ENCODE peak calls at places on chromosomes 4 and X, in four cellular contexts. U, T, B and Z are unnamed samples.

GRCh38 chrX:14872851-14873675 is at the start of the genes FANCB and MOSPD2:
- DNase-seq in T (peak), U (peak), B (peak), Z (peak)

GRCh38 chr4:44342800-44343199 is 105.8 kb downstream of the KCTD8 start:
- DNase-seq in U (no peak), B (no peak), T (no peak), Z (no peak)

GRCh38 chrX:70168238-70169188 is 8.8 kb upstream of the DGAT2L6 start:
- DNase-seq in B (no peak), U (peak), T (no peak), Z (no peak)

GRCh38 chr4:84258905-84259830 is 239.9 kb downstream of the NKX6-1 start:
- DNase-seq in U (no peak), T (no peak), B (no peak), Z (no peak)

GRCh38 chrX:68532828-68533227 is 34.0 kb downstream of the YIPF6 start:
- DNase-seq in U (no peak), T (no peak), B (no peak), Z (no peak)

GRCh38 chrX:74536142-74537010 is 78.0 kb downstream of the RLIM start:
- DNase-seq in B (peak), U (peak), T (peak), Z (no peak)

GRCh38 chr4:170776983-170777382 is 687.2 kb upstream of the AADAT start:
- DNase-seq in U (no peak), T (no peak), B (no peak), Z (no peak)

GRCh38 chr4:105969575-105969974 is 74.3 kb downstream of the NPNT start:
- DNase-seq in B (no peak), T (no peak), U (no peak), Z (no peak)

GRCh38 chr4:165095291-165095690 is 17.4 kb downstream of the TMEM192 start:
- DNase-seq in T (no peak), U (no peak), B (no peak), Z (no peak)
- TF ChIP-seq CTCF in T (no peak), U (no peak), B (no peak), Z (no peak)

GRCh38 chr4:112210777-112211176 is 20.8 kb upstream of the AP1AR start:
- DNase-seq in T (no peak), U (no peak), B (no peak), Z (no peak)

GRCh38 chr4:112213091-112213490 is 18.5 kb upstream of the AP1AR start:
- DNase-seq in T (peak), U (no peak), B (no peak), Z (no peak)

GRCh38 chr4:112219826-112220366 is 11.7 kb upstream of the AP1AR start:
- DNase-seq in U (no peak), T (no peak), B (no peak), Z (no peak)

GRCh38 chr4:112213850-112214249 is 17.7 kb upstream of the AP1AR start:
- DNase-seq in T (no peak), U (no peak), B (no peak), Z (no peak)

DNA sequence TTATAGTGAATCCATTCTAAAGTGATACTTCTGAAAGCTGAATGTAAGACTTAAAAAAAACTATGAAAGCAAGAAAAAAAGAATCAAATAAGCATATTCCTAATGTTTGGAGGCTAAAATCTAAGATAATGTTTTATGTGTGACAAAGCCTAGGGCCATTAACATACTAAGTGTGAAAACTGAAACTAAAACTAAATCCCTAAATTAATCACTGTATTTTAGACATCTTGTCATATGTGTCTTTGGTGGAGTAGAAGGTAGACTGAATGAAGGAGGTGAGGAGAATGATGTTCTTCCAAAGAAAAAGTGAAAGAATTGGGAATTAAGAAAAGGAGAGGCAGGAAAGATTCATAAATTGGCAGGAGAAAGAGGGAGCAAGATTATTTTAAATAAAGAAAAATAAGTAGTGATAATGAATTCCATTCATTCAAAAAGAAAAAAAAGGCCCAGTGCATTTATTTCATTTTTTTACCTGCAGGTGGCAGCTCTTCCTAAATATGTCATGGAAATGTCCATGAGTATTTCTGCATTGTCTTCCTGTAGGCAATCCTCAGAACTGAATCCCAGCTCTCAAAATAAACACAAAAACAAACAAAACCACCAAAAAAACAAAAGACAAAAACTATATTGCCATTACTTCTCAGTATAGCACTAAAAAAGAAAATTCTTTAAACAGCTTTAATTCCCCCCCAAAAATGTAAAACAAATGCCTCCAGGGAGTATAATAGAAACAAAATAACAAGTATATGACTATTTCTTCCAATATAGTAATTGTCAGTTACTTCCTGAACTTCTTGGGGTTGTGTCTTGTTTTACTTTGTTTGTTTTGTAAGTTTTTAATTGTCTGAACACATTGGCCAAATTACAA is 17.0 kb upstream of the AP1AR start:
- DNase-seq in U (no peak), B (no peak), T (peak), Z (no peak)
- TF ChIP-seq CTCF in U (peak), B (no peak), T (no peak), Z (peak)

DNA sequence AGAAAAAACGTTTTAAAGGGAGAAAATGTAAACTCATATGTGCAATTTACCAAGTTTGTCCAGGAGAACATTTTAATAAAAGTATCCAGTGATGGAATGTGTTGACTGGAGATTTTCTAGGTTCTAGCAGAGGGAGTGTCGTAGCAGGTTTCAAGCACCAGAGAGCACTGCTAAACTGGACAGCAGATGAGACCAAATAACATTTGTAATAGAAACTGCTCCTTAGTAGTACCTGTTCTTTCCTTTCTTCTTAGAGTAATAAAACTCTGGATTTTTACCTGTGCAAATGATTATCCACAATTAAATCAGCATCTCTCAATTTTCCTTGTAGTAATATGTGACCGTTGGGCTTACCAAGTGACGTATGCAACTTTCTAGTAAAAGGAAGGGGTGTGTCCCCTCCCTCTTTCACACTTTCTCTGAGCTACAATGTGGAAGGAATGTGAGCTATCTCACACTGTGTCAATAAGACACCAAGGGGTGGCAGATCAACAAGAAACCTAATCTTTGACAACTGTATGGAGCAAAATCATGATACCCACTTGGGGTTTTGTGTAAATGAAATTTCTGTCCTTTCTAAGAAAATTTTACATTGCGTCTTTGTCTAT is 9.5 kb downstream of the HPGDS start:
- DNase-seq in U (no peak), T (no peak), B (no peak), Z (no peak)
- TF ChIP-seq CTCF in U (no peak), T (no peak), B (no peak), Z (no peak)

GRCh38 chrX:71999535-71999934 is 88.9 kb downstream of the NHSL2 start:
- DNase-seq in B (no peak), T (no peak), U (no peak), Z (no peak)

GRCh38 chrX:72001471-72001870 is 90.8 kb downstream of the NHSL2 start:
- DNase-seq in B (no peak), U (no peak), T (no peak), Z (no peak)

GRCh38 chrX:71997320-71997719 is 86.7 kb downstream of the NHSL2 start:
- DNase-seq in B (no peak), T (no peak), U (no peak), Z (no peak)

GRCh38 chrX:71996826-71997225 is 86.2 kb downstream of the NHSL2 start:
- DNase-seq in T (no peak), B (no peak), U (no peak), Z (no peak)

DNA sequence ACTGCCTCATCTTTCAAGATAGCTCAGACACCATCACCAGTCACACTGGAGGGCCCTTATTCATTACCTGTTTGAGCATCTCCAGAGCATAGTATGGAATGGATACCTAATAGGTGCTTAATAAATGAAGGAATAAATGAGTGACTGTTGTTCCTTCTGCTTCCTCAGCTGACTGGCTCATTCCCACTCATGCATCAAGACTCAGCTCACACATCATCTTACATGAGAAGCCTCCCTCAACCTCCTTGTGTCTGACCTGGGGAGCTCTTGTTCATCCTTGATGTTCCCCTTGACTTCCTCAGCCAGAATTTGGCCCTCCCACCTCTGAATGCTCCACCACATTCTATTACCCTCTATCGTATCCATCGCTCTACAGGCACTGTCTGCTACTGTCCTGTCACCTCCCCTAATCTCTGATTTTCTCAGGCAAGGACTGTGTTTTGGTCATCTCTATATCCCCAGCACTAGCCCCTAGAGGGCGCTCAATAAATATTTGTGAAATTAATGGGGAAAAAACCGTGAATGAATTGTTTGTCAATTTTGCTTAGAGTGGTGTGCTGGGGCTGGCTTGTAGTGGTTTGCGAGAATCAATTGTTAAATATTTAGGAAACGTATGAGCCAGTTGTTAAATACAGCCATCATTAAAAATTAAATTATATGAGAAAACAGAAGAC is 88.3 kb downstream of the NHSL2 start:
- DNase-seq in U (no peak), B (peak), T (peak), Z (no peak)
- TF ChIP-seq CTCF in U (peak), B (peak), T (no peak), Z (peak)